ENCODE peak calls at places on chromosomes 7 and 10, in seven cellular contexts. E is CD8-positive, alpha-beta T cell; I is lower lobe of right lung; K is lung; W is A549; P is GM23248; S is astrocyte. T is an unnamed sample.

GRCh38 chr7:158011941-158012340 is 575.7 kb downstream of the PTPRN2 start:
- DNase-seq in E (no peak), I (no peak), K (no peak), W (no peak), P (no peak), S (no peak), T (no peak)

GRCh38 chr7:120404042-120404441 is 131.1 kb downstream of the KCND2 start:
- DNase-seq in E (no peak), I (no peak), K (no peak), W (no peak), P (peak), S (no peak), T (peak)

GRCh38 chr7:101743241-101743994 is 74.0 kb upstream of the CUX1 start:
- DNase-seq in E (peak), I (peak), K (peak), W (peak), P (peak), S (peak), T (no peak)

GRCh38 chr10:4447977-4448376 is 378.0 kb upstream of the AKR1E2 start:
- DNase-seq in E (no peak), I (no peak), K (no peak), W (no peak), P (no peak), S (no peak), T (no peak)

GRCh38 chr10:14380746-14381145 is 50.0 kb upstream of the FRMD4A start:
- DNase-seq in E (no peak), I (no peak), K (no peak), W (no peak), P (no peak), S (no peak), T (no peak)

GRCh38 chr10:119360181-119360921 is 153.0 kb downstream of the GRK5 start:
- DNase-seq in E (no peak), I (no peak), K (no peak), W (peak), P (peak), S (no peak), T (no peak)

GRCh38 chr10:58415757-58416156 is 30.5 kb downstream of the TFAM start:
- DNase-seq in E (no peak), I (no peak), K (no peak), W (no peak), P (no peak), S (no peak), T (no peak)

GRCh38 chr10:78035025-78035424 is 1.4 kb downstream of the RPS24 start:
- DNase-seq in E (no peak), I (no peak), K (no peak), W (no peak), P (peak), S (no peak), T (no peak)

GRCh38 chr10:131667561-131667960 is 233.2 kb upstream of the PPP2R2D start:
- DNase-seq in E (no peak), I (no peak), K (no peak), W (no peak), P (no peak), S (no peak), T (no peak)

GRCh38 chr7:119397156-119397555 is 875.8 kb upstream of the KCND2 start:
- DNase-seq in E (no peak), I (no peak), K (no peak), W (no peak), P (no peak), S (no peak), T (no peak)

GRCh38 chr10:3892440-3893101 is 107.6 kb upstream of the KLF6 start:
- DNase-seq in E (peak), I (no peak), K (no peak), W (no peak), P (peak), S (peak), T (no peak)

GRCh38 chr10:3622845-3623621 is 162.0 kb downstream of the KLF6 start:
- DNase-seq in E (no peak), I (no peak), K (no peak), W (no peak), P (no peak), S (peak), T (no peak)

GRCh38 chr7:143048827-143049226 is 3.3 kb upstream of the OR6V1 start:
- DNase-seq in E (no peak), I (no peak), K (no peak), W (no peak), P (peak), S (no peak), T (peak)

GRCh38 chr10:70255329-70256299 is 22.4 kb upstream of the PPA1 start:
- DNase-seq in E (no peak), I (peak), K (peak), W (no peak), P (peak), S (peak), T (peak)

GRCh38 chr10:11646450-11646849 is 35.0 kb upstream of the USP6NL start:
- DNase-seq in E (no peak), I (no peak), K (no peak), W (no peak), P (no peak), S (no peak), T (no peak)

GRCh38 chr10:96497391-96497790 is 16.3 kb downstream of the TLL2 start:
- DNase-seq in E (no peak), I (no peak), K (no peak), W (no peak), P (no peak), S (no peak), T (no peak)

GRCh38 chr7:100400656-100401055 is 27.4 kb downstream of the PILRA start:
- DNase-seq in E (no peak), I (no peak), K (no peak), W (no peak), P (no peak), S (no peak), T (no peak)

GRCh38 chr10:132516771-132517725 is 20.5 kb upstream of the INPP5A start:
- DNase-seq in E (no peak), I (peak), K (peak), W (peak), P (peak), S (peak), T (no peak)

GRCh38 chr7:29140873-29141468 is 5.4 kb downstream of the CPVL start:
- DNase-seq in E (no peak), I (no peak), K (no peak), W (no peak), P (no peak), S (no peak), T (no peak)

GRCh38 chr10:121590772-121591171 is 7.5 kb downstream of the FGFR2 start:
- DNase-seq in E (no peak), I (no peak), K (no peak), W (no peak), P (no peak), S (no peak), T (no peak)

GRCh38 chr7:44949315-44949714 is 29.5 kb downstream of the MYO1G start:
- DNase-seq in E (no peak), I (no peak), K (no peak), W (no peak), P (no peak), S (no peak), T (no peak)

DNA sequence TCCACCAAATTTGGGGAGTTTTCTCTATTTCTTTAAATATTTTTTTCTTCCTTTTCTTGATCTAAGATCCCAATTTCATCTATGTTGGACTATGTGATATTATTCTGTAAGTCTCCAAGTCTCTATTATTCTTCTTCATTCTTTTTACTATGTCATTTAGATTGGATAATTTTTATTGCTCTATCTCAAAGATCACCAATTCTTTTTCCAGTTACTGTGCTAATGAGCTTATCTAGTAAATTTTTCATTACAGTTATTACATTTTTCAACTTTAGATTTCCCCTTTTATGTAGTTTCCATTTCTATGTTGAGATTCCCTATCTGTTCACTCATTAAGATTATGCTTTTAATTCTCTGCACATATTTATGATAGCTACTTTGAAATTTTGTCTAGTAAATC is 131.6 kb upstream of the NAMPT start:
- DNase-seq in E (no peak), I (no peak), K (no peak), W (no peak), P (no peak), S (no peak), T (no peak)
- H3K27ac ChIP-seq in E (no peak), I (no peak), K (no peak), W (peak), P (no peak), S (no peak), T (no peak)

GRCh38 chr10:104323721-104324686 is 14.3 kb downstream of the ITPRIP start:
- DNase-seq in E (no peak), I (peak), K (no peak), W (no peak), P (no peak), S (no peak), T (no peak)
- H3K27ac ChIP-seq in E (no peak), I (peak), K (peak), W (no peak), P (no peak), S (no peak), T (peak)

GRCh38 chr10:102617041-102617440 is 27.2 kb upstream of the TRIM8 start:
- DNase-seq in E (no peak), I (peak), K (no peak), W (no peak), P (no peak), S (no peak), T (no peak)
- H3K27ac ChIP-seq in E (no peak), I (no peak), K (no peak), W (no peak), P (no peak), S (no peak), T (no peak)

GRCh38 chr10:110824660-110825059 is 47.1 kb upstream of the PDCD4 start:
- DNase-seq in E (no peak), I (no peak), K (no peak), W (no peak), P (no peak), S (no peak), T (no peak)
- H3K27ac ChIP-seq in E (no peak), I (no peak), K (no peak), W (no peak), P (no peak), S (no peak), T (no peak)

GRCh38 chr10:6053303-6053702 is 8.9 kb downstream of the IL2RA start:
- DNase-seq in E (no peak), I (no peak), K (no peak), W (no peak), P (no peak), S (no peak), T (no peak)
- H3K27ac ChIP-seq in E (no peak), I (peak), K (no peak), W (no peak), P (no peak), S (no peak), T (no peak)